ENCODE peak calls at places on chromosomes 3 and 15, in six cellular contexts. A, X, Q, H, W and R are unnamed samples.

GRCh38 chr3:46897829-46898320 is 20.4 kb downstream of the PTH1R start:
- DNase-seq in H (peak; percentile 40), W (no peak), A (peak; percentile 52), X (no peak), Q (no peak), R (no peak)

GRCh38 chr15:91988071-91988470 is 134.6 kb downstream of the SLCO3A1 start:
- DNase-seq in A (no peak), W (no peak), Q (no peak), X (no peak), H (no peak), R (no peak)

GRCh38 chr3:64179860-64180259 is 45.4 kb downstream of the PRICKLE2 start:
- DNase-seq in A (no peak), Q (no peak), X (no peak), H (no peak), W (no peak), R (no peak)

GRCh38 chr3:164779816-164780215 is 298.5 kb downstream of the SI start:
- DNase-seq in A (no peak), H (no peak), Q (no peak), X (no peak), W (no peak), R (no peak)

GRCh38 chr15:74400915-74401757 is 32.6 kb downstream of the SEMA7A start:
- DNase-seq in H (no peak), X (no peak), Q (no peak), A (no peak), W (no peak), R (no peak)

GRCh38 chr15:67097893-67098740 is 32.7 kb downstream of the SMAD3 start:
- DNase-seq in X (peak; percentile 27), H (no peak), W (peak; percentile 48), A (peak; percentile 75), Q (no peak), R (peak; percentile 69)

GRCh38 chr3:63582943-63583500 is 69.5 kb upstream of the SNTN start:
- DNase-seq in A (no peak), W (no peak), H (no peak), X (no peak), Q (no peak), R (no peak)

GRCh38 chr15:84006467-84006866 is 229.1 kb upstream of the GOLGA6L4 start:
- DNase-seq in A (no peak), H (no peak), W (no peak), Q (no peak), X (no peak), R (no peak)

GRCh38 chr15:68676011-68676605 is 97.3 kb downstream of the CORO2B start:
- DNase-seq in A (no peak), H (no peak), W (no peak), Q (no peak), X (no peak), R (peak; percentile 24)

GRCh38 chr15:72315706-72316370 is 4.1 kb downstream of the CELF6 start:
- DNase-seq in X (no peak), Q (no peak), A (no peak), W (no peak), H (no peak), R (no peak)

GRCh38 chr3:74121761-74122160 is 492.7 kb downstream of the CNTN3 start:
- DNase-seq in X (no peak), Q (no peak), W (no peak), H (no peak), A (no peak), R (no peak)

GRCh38 chr15:39270976-39271375 is 309.9 kb upstream of the THBS1 start:
- DNase-seq in Q (no peak), A (no peak), W (no peak), X (no peak), H (no peak), R (no peak)

GRCh38 chr3:55639886-55640765 is 153.0 kb upstream of the WNT5A start:
- DNase-seq in A (no peak), X (no peak), H (no peak), Q (no peak), W (no peak), R (no peak)

GRCh38 chr3:72004749-72005292 is 219.9 kb upstream of the PROK2 start:
- DNase-seq in X (no peak), Q (no peak), A (no peak), H (no peak), W (no peak), R (no peak)

GRCh38 chr3:64399205-64399800 is 174.0 kb upstream of the PRICKLE2 start:
- DNase-seq in W (no peak), H (no peak), Q (peak; percentile 67), A (no peak), X (peak; percentile 44), R (no peak)

GRCh38 chr15:101451886-101452285 is 37.6 kb downstream of the PCSK6 start:
- DNase-seq in A (no peak), Q (no peak), X (no peak), W (no peak), H (no peak), R (no peak)

GRCh38 chr15:42704492-42704926 is 32.4 kb downstream of the CDAN1 start:
- DNase-seq in H (peak; percentile 66), Q (peak; percentile 85), A (no peak), W (peak; percentile 69), X (peak; percentile 41), R (peak; percentile 68)

GRCh38 chr3:122989856-122990575 is 37.5 kb downstream of the SEMA5B start:
- DNase-seq in A (peak; percentile 6), H (no peak), Q (no peak), X (no peak), W (no peak), R (no peak)

GRCh38 chr3:18751514-18751913 is 326.4 kb upstream of the SATB1 start:
- DNase-seq in X (no peak), Q (no peak), W (no peak), H (no peak), A (no peak), R (no peak)

GRCh38 chr3:128875556-128876120 is 3.8 kb upstream of the ACAD9 start:
- DNase-seq in A (peak; percentile 65), Q (peak; percentile 78), W (peak; percentile 29), X (peak; percentile 27), H (peak; percentile 60), R (no peak)

GRCh38 chr3:58144478-58145142 is 66.2 kb downstream of the DNASE1L3 start:
- DNase-seq in A (no peak), W (no peak), H (no peak), Q (no peak), X (no peak), R (no peak)

GRCh38 chr3:178507507-178508442 is 28.5 kb upstream of the KCNMB2 start:
- DNase-seq in H (no peak), W (no peak), Q (no peak), X (no peak), A (no peak), R (no peak)

GRCh38 chr3:45127130-45127822 is 18.9 kb downstream of the CDCP1 start:
- DNase-seq in X (no peak), Q (no peak), H (no peak), W (no peak), A (no peak), R (no peak)

GRCh38 chr3:187667526-187667925 is 2.7 kb downstream of the SST start:
- DNase-seq in H (no peak), Q (no peak), X (no peak), W (no peak), A (no peak), R (no peak)

GRCh38 chr15:33766329-33766728 is 202.0 kb upstream of the CHRM5 start:
- DNase-seq in A (no peak), W (no peak), Q (no peak), X (no peak), H (no peak), R (no peak)

GRCh38 chr3:178381555-178381954 is 154.7 kb upstream of the KCNMB2 start:
- DNase-seq in W (no peak), Q (no peak), A (no peak), H (no peak), X (no peak), R (no peak)

GRCh38 chr15:57384024-57384423 is 7.7 kb downstream of the CGNL1 start:
- DNase-seq in A (no peak), H (no peak), X (peak; percentile 47), W (no peak), Q (no peak), R (no peak)

GRCh38 chr3:195060217-195060481 is 210.8 kb downstream of the XXYLT1 start:
- DNase-seq in X (no peak), Q (no peak), A (no peak), W (no peak), H (peak; percentile 22), R (no peak)

GRCh38 chr3:32743934-32744333 is 58.9 kb downstream of the CNOT10 start:
- DNase-seq in X (no peak), A (no peak), H (no peak), Q (no peak), W (peak; percentile 19), R (no peak)

GRCh38 chr3:177553586-177553985 is 356.3 kb upstream of the TBL1XR1 start:
- DNase-seq in H (no peak), X (no peak), Q (no peak), A (no peak), W (no peak), R (peak; percentile 70)

GRCh38 chr3:16350953-16351318 is 85.9 kb downstream of the OXNAD1 start:
- DNase-seq in X (no peak), Q (no peak), W (no peak), A (no peak), H (no peak), R (no peak)

DNA sequence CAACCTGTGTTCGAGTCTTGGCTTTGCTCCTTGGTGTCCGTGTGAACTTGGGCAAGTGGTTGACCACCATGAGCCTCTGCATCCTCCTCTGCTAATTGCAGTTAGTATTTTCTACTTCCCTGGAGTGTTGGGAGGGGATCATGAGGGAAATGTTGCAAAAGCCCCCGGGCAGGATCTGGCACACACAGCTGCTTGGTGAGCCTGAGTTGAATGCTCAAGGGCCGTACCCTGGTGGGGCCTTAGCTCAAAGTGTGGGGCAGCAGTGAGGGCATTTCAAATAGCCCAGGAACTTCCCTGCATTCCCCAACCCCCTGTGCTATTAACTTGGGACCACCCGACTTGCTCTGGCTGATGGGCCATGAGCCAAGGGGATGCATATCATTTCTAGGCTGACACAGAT is 94.9 kb upstream of the SLC6A11 start:
- DNase-seq in Q (no peak), W (no peak), X (no peak), H (no peak), A (no peak), R (no peak)
- H3K27me3 ChIP-seq in Q (no peaks in the 10 kb centered on the region), W (no peaks in the 10 kb centered on the region), X (peaks cover 7% of the 10 kb centered on the region), H (no peaks in the 10 kb centered on the region), A (no peaks in the 10 kb centered on the region), R (peaks cover 6% of the 10 kb centered on the region)

DNA sequence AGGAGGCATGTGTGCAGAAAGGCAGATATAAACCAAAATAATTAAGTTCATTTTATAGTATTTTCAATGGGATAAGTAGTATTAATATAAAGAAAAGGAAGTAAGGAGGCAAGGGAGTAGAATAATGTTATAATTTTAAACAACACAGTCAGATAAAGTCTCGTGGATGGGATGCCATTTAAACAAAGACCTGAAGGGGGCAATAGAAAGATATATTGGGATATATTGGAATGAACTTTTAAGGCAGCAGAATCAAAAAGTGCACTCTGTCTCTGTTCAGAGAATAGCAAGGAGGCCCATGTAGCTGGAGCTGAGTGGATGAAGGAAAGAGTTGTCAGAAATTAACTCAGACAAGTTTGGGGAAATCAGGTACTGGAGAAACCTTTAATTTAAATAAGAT is 158.7 kb downstream of the CGGBP1 start:
- DNase-seq in A (no peak), W (no peak), H (no peak), Q (peak; percentile 12), X (no peak), R (no peak)
- TF ChIP-seq CTCF in A (peak; percentile 12), W (peak; percentile 7), H (no peak), Q (peak; percentile 44), X (peak; percentile 25), R (peak; percentile 23)

GRCh38 chr3:184480831-184481230 is 80.8 kb upstream of the EPHB3 start:
- DNase-seq in H (no peak), W (no peak), A (no peak), Q (no peak), X (no peak), R (no peak)
- H3K27ac ChIP-seq in H (no peak overlapping the region), W (no peak overlapping the region), A (no peak overlapping the region), Q (no peak overlapping the region), X (no peak overlapping the region), R (no peak overlapping the region)

GRCh38 chr3:193780371-193780770 is 187.4 kb downstream of the OPA1 start:
- DNase-seq in Q (no peak), W (no peak), X (no peak), A (no peak), H (no peak), R (no peak)
- H3K27me3 ChIP-seq in Q (peaks cover 12% of the 10 kb centered on the region), W (no peaks in the 10 kb centered on the region), X (peaks cover 57% of the 10 kb centered on the region), A (no peaks in the 10 kb centered on the region), H (no peaks in the 10 kb centered on the region), R (no peaks in the 10 kb centered on the region)